ENCODE peak calls at places on chromosomes 2 and 18, in six cellular contexts. K, D, Z, W, L and S are unnamed samples.

GRCh38 chr2:43343573-43344304 is 117.3 kb upstream of the ZFP36L2 start:
- DNase-seq in K (peak; percentile 91), L (no peak), D (no peak), Z (no peak), W (peak; percentile 95), S (no peak)

GRCh38 chr18:45059695-45060094 is 379.0 kb downstream of the SETBP1 start:
- DNase-seq in D (no peak), K (peak; percentile 72), W (no peak), Z (no peak), L (no peak), S (no peak)

GRCh38 chr2:180618570-180618969 is 361.8 kb upstream of the UBE2E3 start:
- DNase-seq in W (no peak), Z (no peak), D (no peak), L (no peak), K (peak; percentile 84), S (no peak)

GRCh38 chr18:13375302-13376255 is 157.0 kb downstream of the LDLRAD4 start:
- DNase-seq in Z (no peak), K (peak; percentile 87), W (peak; percentile 82), D (no peak), L (peak; percentile 5), S (peak; percentile 36)

GRCh38 chr2:200477667-200478121 is 32.2 kb downstream of the KCTD18 start:
- DNase-seq in K (peak; percentile 32), Z (no peak), D (no peak), W (no peak), L (no peak), S (no peak)

GRCh38 chr2:64361151-64361938 is 92.6 kb upstream of the LGALSL start:
- DNase-seq in Z (no peak), D (no peak), W (no peak), L (no peak), K (no peak), S (no peak)

GRCh38 chr2:190477563-190478454 is 56.7 kb downstream of the NEMP2 start:
- DNase-seq in K (no peak), W (no peak), L (no peak), Z (no peak), D (no peak), S (no peak)

GRCh38 chr2:37653805-37654378 is 17.6 kb downstream of the CDC42EP3 start:
- DNase-seq in K (no peak), Z (peak; percentile 69), D (no peak), L (no peak), W (no peak), S (no peak)

GRCh38 chr2:171810409-171810993 is 83.5 kb downstream of the SLC25A12 start:
- DNase-seq in D (no peak), W (no peak), Z (no peak), L (no peak), K (peak; percentile 53), S (no peak)

GRCh38 chr18:48134609-48135008 is 204.2 kb upstream of the SMAD2 start:
- DNase-seq in L (no peak), D (no peak), K (no peak), W (no peak), Z (no peak), S (no peak)

GRCh38 chr18:23240609-23240930 is 105.3 kb downstream of the CABLES1 start:
- DNase-seq in Z (no peak), D (no peak), L (no peak), K (no peak), W (no peak), S (no peak)

GRCh38 chr2:240922982-240923537 is 16.9 kb downstream of the CROCC2 start:
- DNase-seq in W (peak; percentile 12), D (peak; percentile 3), K (no peak), Z (peak; percentile 42), L (no peak), S (peak; percentile 18)

GRCh38 chr2:121238828-121239227 is 46.2 kb downstream of the TFCP2L1 start:
- DNase-seq in Z (peak; percentile 18), L (no peak), W (no peak), D (no peak), K (no peak), S (no peak)

GRCh38 chr2:173750332-173750731 is 214.8 kb downstream of the SP3 start:
- DNase-seq in K (peak; percentile 36), W (no peak), D (peak; percentile 20), L (no peak), Z (no peak), S (no peak)

GRCh38 chr2:45541450-45541849 is 69.6 kb downstream of the SRBD1 start:
- DNase-seq in K (no peak), L (no peak), D (no peak), W (no peak), Z (no peak), S (no peak)

GRCh38 chr18:23531912-23532311 is 28.6 kb downstream of the RMC1 start:
- DNase-seq in Z (no peak), W (no peak), L (no peak), K (no peak), D (no peak), S (no peak)

GRCh38 chr2:182999348-183000028 is 38.8 kb downstream of the NCKAP1 start:
- DNase-seq in L (no peak), K (no peak), W (no peak), Z (no peak), D (no peak), S (no peak)

GRCh38 chr2:136217990-136218389 is 100.0 kb upstream of the CXCR4 start:
- DNase-seq in D (no peak), L (no peak), W (no peak), K (no peak), Z (no peak), S (no peak)

DNA sequence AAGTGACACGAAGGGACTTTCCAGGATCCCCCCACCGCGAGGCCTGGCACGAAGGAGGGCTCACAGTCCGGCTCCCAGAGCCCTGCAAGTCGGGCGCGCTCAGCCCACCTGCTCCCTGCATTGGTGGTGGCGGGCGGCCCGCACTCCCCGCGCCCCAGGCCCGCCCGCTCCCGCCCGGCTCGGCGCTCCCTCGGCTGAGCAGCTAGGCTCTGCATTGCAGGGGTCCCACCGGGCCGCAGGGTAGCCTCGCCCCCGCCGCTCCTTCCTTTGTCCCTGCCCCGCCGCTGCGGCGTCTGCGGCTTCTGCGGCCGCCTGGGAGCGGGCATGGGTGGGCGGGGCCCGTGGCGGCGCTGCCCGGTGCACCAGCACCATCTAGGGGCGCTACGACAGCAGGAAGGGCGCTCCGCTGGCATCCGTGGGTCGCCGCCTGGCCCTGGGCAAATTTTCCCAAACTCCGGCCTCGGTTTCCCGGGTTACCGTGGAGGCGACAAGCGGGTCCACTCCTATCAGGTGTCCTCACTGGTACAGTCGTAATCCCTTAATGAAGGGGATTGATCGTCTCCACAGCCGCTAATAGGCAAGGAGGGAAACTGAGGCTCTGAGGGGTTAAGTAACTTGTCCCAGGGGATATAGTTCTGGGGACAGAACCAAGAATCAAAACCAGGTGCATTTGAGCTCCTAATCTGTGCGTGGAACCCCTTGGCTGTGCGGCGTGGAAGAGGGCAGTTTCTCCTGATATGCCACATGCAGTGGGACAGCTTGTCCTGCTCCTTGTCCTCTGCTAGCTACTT is 157.4 kb downstream of the CYRIA start:
- DNase-seq in W (no peak), K (peak; percentile 9), L (no peak), Z (peak; percentile 57), D (peak; percentile 80), S (peak; percentile 80)
- TF ChIP-seq CTCF in W (peak; percentile 14), K (peak; percentile 34), L (peak; percentile 88), Z (peak; percentile 63), D (peak; percentile 76), S (peak; percentile 67)

GRCh38 chr2:187594801-187595200 is 40.6 kb upstream of the TFPI start:
- DNase-seq in Z (no peak), W (no peak), D (no peak), L (no peak), K (peak; percentile 43), S (no peak)
- TF ChIP-seq CTCF in Z (no peak), W (no peak), D (no peak), L (no peak), K (peak; percentile 8), S (no peak)

GRCh38 chr2:231361701-231362588 is 33.6 kb upstream of the B3GNT7 start:
- DNase-seq in L (no peak), W (no peak), K (no peak), Z (peak; percentile 83), D (no peak), S (no peak)
- TF ChIP-seq CTCF in L (no peak), W (no peak), K (no peak), Z (peak; percentile 14), D (no peak), S (peak; percentile 3)

GRCh38 chr2:199471443-199472057 is 13.8 kb upstream of the SATB2 start:
- DNase-seq in L (no peak), D (peak; percentile 89), W (no peak), K (peak; percentile 46), Z (peak; percentile 73), S (peak; percentile 85)
- TF ChIP-seq CTCF in L (peak; percentile 93), D (peak; percentile 81), W (no peak), K (peak; percentile 60), Z (peak; percentile 67), S (peak; percentile 75)

DNA sequence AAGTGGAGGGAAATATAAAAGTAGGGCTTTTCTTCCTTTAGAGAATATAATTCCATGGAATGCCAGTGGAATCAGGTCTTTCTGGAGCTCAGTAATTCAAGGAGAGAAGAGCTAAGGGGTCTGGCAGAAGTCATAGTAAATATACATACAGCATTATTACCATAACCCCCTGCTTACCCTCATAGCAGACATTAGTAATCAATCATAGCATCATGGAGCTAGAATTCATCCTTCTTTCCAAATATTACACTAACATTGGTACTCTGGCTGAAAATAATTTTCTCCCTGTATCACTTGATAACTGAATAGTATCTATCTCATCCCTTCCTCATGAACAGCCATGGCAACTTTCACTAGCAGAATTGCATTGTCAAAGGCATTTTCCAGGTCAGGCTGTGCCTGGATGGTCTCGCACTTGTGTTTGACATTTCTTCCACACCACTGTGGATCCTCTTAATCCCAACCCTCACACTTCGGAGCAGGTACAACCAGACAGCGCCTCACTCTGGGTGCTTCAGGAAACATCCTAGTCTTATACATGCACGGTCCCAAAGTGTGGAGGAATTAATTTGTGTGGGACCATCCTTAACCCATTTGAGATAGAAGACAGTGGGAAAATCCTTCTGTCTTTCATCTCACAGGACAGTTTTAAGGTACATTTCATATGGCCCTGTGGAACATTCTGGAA is 84.2 kb upstream of the SEC11C start:
- DNase-seq in D (no peak), W (no peak), Z (no peak), K (peak; percentile 49), L (no peak), S (no peak)
- TF ChIP-seq CTCF in D (no peak), W (no peak), Z (no peak), K (peak; percentile 43), L (peak; percentile 7), S (peak; percentile 8)